ENCODE peak calls at places on chromosome 9, in ten cellular contexts. C, K, F, D, L, A, V, B, Z and Y are unnamed samples.
A peak's percentile ranks its signal among the peaks of the same experiment; 100 is the strongest.

GRCh38 chr9:16572005-16572727 is 298.3 kb downstream of the BNC2 start:
- DNase-seq in C (no peak), K (no peak), F (no peak), D (no peak), L (no peak), A (no peak), V (no peak), B (no peak), Z (no peak), Y (no peak)

GRCh38 chr9:84839538-84839937 is 170.0 kb downstream of the NTRK2 start:
- DNase-seq in C (no peak), K (no peak), F (no peak), D (no peak), L (no peak), A (no peak), V (no peak), B (no peak), Z (no peak), Y (no peak)

GRCh38 chr9:130537346-130538050 is 41.9 kb upstream of the FUBP3 start:
- DNase-seq in C (no peak), K (no peak), F (no peak), D (no peak), L (peak; percentile 42), A (no peak), V (no peak), B (no peak), Z (no peak), Y (no peak)

GRCh38 chr9:3908731-3909130 is 382.9 kb upstream of the RFX3 start:
- DNase-seq in C (no peak), K (no peak), F (no peak), D (no peak), L (no peak), A (no peak), V (no peak), B (no peak), Z (no peak), Y (no peak)

GRCh38 chr9:133971121-133971951 is 20.8 kb downstream of the VAV2 start:
- DNase-seq in C (no peak), K (no peak), F (no peak), D (peak; percentile 18), L (no peak), A (no peak), V (no peak), B (no peak), Z (no peak), Y (peak; percentile 76)

GRCh38 chr9:25350011-25350410 is 328.2 kb downstream of the TUSC1 start:
- DNase-seq in C (no peak), K (no peak), F (no peak), D (no peak), L (no peak), A (no peak), V (no peak), B (no peak), Z (no peak), Y (no peak)

GRCh38 chr9:3809724-3810123 is 283.9 kb upstream of the RFX3 start:
- DNase-seq in C (peak; percentile 18), K (no peak), F (no peak), D (no peak), L (no peak), A (no peak), V (no peak), B (no peak), Z (no peak), Y (no peak)

GRCh38 chr9:94839398-94839797 is 112.9 kb downstream of the AOPEP start:
- DNase-seq in C (no peak), K (no peak), F (no peak), D (no peak), L (no peak), A (no peak), V (no peak), B (no peak), Z (no peak), Y (no peak)

GRCh38 chr9:129481824-129482511 is 138.9 kb downstream of the C9orf50 start:
- DNase-seq in C (no peak), K (no peak), F (no peak), D (peak; percentile 80), L (peak; percentile 39), A (no peak), V (no peak), B (no peak), Z (no peak), Y (no peak)

GRCh38 chr9:129484325-129485000 is 136.4 kb downstream of the C9orf50 start:
- DNase-seq in C (no peak), K (no peak), F (no peak), D (peak; percentile 43), L (no peak), A (no peak), V (no peak), B (no peak), Z (no peak), Y (no peak)

GRCh38 chr9:129482521-129483466 is 138.1 kb downstream of the C9orf50 start:
- DNase-seq in C (peak; percentile 84), K (no peak), F (peak; percentile 94), D (peak; percentile 98), L (peak; percentile 69), A (peak; percentile 85), V (no peak), B (peak; percentile 92), Z (peak; percentile 92), Y (peak; percentile 95)

GRCh38 chr9:129485140-129485758 is 135.7 kb downstream of the C9orf50 start:
- DNase-seq in C (no peak), K (no peak), F (no peak), D (peak; percentile 54), L (no peak), A (no peak), V (no peak), B (no peak), Z (no peak), Y (no peak)

DNA sequence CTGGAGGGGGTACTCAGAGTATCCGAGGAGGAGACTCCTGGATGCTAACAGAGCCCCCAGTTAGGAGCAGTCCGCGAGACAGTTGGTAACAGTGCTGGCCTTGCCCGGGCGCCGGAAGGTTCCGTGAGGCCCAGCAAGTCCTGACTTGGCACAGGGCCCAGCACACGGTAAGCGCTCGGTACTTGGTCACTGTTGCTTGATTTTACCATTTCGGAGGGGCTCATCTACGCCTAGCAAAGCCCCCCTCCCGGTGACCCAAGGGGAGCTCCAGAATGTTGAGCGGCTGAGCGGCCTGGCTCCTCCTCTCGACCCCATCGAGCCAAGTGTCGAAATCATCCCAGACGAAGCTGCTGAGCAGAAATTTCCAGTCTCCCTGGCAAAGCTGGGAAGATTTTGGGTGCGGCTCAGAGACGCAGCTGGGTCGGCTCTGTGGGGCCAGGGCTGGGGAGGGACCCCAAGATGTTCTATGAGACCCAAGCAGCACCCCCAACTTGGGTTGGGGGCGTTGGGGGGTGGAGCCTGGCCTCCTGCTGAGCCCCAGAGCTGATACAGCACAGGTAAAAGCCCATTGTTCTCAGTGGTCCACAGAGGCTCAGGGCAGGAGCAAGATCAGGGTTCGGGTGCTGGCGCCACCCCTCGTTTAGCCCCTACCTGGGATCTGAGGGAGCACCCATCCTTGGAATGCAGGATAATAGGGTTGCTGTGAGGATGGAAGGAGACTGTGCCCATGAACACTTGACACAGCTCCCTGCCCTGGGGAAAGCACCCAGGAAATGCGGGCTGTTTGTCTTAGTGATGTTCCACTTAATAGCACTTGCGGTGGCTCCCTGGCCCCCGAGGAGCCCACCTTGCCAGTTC is 137.2 kb downstream of the C9orf50 start:
- DNase-seq in C (peak; percentile 85), K (peak; percentile 79), F (peak; percentile 92), D (peak; percentile 94), L (peak; percentile 64), A (peak; percentile 83), V (no peak), B (peak; percentile 87), Z (peak; percentile 85), Y (peak; percentile 88)
- TF ChIP-seq POLR2A in C (no peak), K (no peak), F (peak; percentile 52), D (peak; percentile 79), L (peak; percentile 52), A (peak; percentile 53), V (no peak), B (peak; percentile 58), Z (no peak), Y (peak; percentile 90)

GRCh38 chr9:75226403-75227139 is 138.3 kb downstream of the OSTF1 start:
- DNase-seq in C (no peak), K (no peak), F (no peak), D (no peak), L (no peak), A (no peak), V (no peak), B (no peak), Z (no peak), Y (no peak)

GRCh38 chr9:75231167-75231566 is 142.9 kb downstream of the OSTF1 start:
- DNase-seq in C (no peak), K (no peak), F (no peak), D (no peak), L (no peak), A (peak; percentile 16), V (no peak), B (no peak), Z (no peak), Y (no peak)

GRCh38 chr9:75230469-75230868 is 142.2 kb downstream of the OSTF1 start:
- DNase-seq in C (no peak), K (no peak), F (no peak), D (no peak), L (no peak), A (no peak), V (no peak), B (no peak), Z (no peak), Y (no peak)

GRCh38 chr9:75228893-75229292 is 140.6 kb downstream of the OSTF1 start:
- DNase-seq in C (no peak), K (no peak), F (no peak), D (no peak), L (no peak), A (peak; percentile 39), V (no peak), B (no peak), Z (no peak), Y (no peak)

DNA sequence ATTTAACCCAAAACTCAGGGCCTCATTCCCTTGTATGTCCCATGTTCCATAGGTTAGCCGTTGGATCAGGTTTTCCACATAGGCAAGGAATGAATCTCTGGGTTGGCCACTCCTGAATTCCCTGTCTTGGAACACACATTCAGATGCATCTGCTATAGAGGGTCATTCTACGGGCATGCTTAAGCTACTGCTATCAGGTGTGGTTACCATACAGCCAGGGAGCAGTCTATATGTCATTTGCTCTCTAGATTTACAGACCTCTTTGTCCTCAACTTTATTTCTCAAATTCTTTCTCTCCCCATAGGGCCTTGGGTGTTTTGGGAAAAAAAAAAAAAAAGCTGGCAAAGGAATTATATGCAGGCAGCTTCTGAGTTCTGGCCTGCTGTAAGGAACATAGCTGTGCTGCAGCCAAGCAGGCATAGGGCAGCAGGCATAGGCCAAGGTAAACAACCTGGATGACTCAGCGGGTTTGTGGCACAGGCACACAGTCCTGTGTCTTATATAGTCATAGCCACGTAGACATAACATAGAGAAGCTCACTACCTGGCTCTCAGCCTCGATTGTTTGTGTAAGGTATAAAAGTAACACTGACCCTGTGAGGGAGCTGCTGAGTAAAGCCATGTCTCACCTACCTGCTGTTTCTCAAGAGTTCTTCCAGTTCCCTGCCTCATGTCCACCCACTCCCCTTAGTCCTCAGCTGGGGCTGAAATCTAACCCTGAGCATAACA is 141.5 kb downstream of the OSTF1 start:
- DNase-seq in C (no peak), K (no peak), F (peak; percentile 95), D (no peak), L (peak; percentile 21), A (peak; percentile 77), V (no peak), B (peak; percentile 76), Z (peak; percentile 88), Y (peak; percentile 16)
- TF ChIP-seq CTCF in C (no peak), K (no peak), F (peak; percentile 39), D (no peak), L (no peak), A (no peak), V (no peak), B (peak; percentile 19), Z (no peak), Y (no peak)

GRCh38 chr9:80556631-80557030 is 984.9 kb downstream of the TLE4 start:
- DNase-seq in C (no peak), K (no peak), F (no peak), D (no peak), L (no peak), A (no peak), V (no peak), B (no peak), Z (no peak), Y (no peak)
- H3K27ac ChIP-seq in C (no peak overlapping the region), K (no peak overlapping the region), F (no peak overlapping the region), D (no peak overlapping the region), L (no peak overlapping the region), A (no peak overlapping the region), V (no peak overlapping the region), B (no peak overlapping the region), Z (no peak overlapping the region), Y (no peak overlapping the region)

GRCh38 chr9:93134740-93135444 is 841 bp upstream of the NINJ1 start:
- DNase-seq in C (peak; percentile 82), K (no peak), F (no peak), D (peak; percentile 54), L (no peak), A (no peak), V (no peak), B (no peak), Z (no peak), Y (no peak)

GRCh38 chr9:93132287-93132927 is 1.6 kb downstream of the NINJ1 start:
- DNase-seq in C (no peak), K (peak; percentile 46), F (peak; percentile 63), D (peak; percentile 90), L (no peak), A (peak; percentile 79), V (no peak), B (peak; percentile 83), Z (peak; percentile 75), Y (peak; percentile 97)

GRCh38 chr9:93132946-93133640 is 958 bp downstream of the NINJ1 start:
- DNase-seq in C (no peak), K (peak; percentile 42), F (no peak), D (peak; percentile 66), L (peak; percentile 57), A (peak; percentile 42), V (no peak), B (no peak), Z (no peak), Y (peak; percentile 63)

GRCh38 chr9:93133641-93134017 is 422 bp downstream of the NINJ1 start:
- DNase-seq in C (peak; percentile 94), K (peak; percentile 68), F (peak; percentile 90), D (peak; percentile 85), L (peak; percentile 74), A (peak; percentile 86), V (peak; percentile 76), B (no peak), Z (peak; percentile 83), Y (peak; percentile 88)

GRCh38 chr9:93134018-93134739 is at the start of gene NINJ1:
- DNase-seq in C (peak; percentile 60), K (peak; percentile 90), F (peak; percentile 74), D (peak; percentile 82), L (peak; percentile 83), A (peak; percentile 79), V (peak; percentile 85), B (peak; percentile 65), Z (peak; percentile 79), Y (peak; percentile 70)
- TF ChIP-seq POLR2A in C (peak; percentile 94), K (peak; percentile 73), F (peak; percentile 89), D (peak; percentile 78), L (peak; percentile 77), A (peak; percentile 90), V (peak; percentile 61), B (peak; percentile 35), Z (no peak), Y (peak; percentile 92)